ENCODE peak calls at places on chromosomes 7 and 10, in four cellular contexts. A, N, Z and O are unnamed samples.

GRCh38 chr10:118960166-118961090 is 69.1 kb upstream of the NANOS1 start:
- DNase-seq in A (no peak), N (no peak), Z (no peak), O (no peak)

GRCh38 chr7:26868841-26869505 is 4.6 kb upstream of the SKAP2 start:
- DNase-seq in A (no peak), N (no peak), Z (no peak), O (no peak)

GRCh38 chr10:20614911-20615310 is 282.2 kb downstream of the NEBL start:
- DNase-seq in A (no peak), N (no peak), Z (no peak), O (peak; percentile 23)

GRCh38 chr7:131554880-131555516 is 1.4 kb downstream of the PODXL start:
- DNase-seq in A (no peak), N (no peak), Z (no peak), O (no peak)

GRCh38 chr10:131811239-131812011 is 89.4 kb upstream of the PPP2R2D start:
- DNase-seq in A (no peak), N (no peak), Z (no peak), O (no peak)

GRCh38 chr7:82049442-82049841 is 279.6 kb upstream of the HGF start:
- DNase-seq in A (no peak), N (no peak), Z (peak; percentile 23), O (no peak)

GRCh38 chr10:11016959-11017574 is 605 bp upstream of the CELF2 start:
- DNase-seq in A (no peak), N (no peak), Z (no peak), O (no peak)

GRCh38 chr10:20418286-20418685 is 478.8 kb downstream of the NEBL start:
- DNase-seq in A (no peak), N (no peak), Z (no peak), O (no peak)

GRCh38 chr7:71497233-71497946 is 365.4 kb downstream of the GALNT17 start:
- DNase-seq in A (no peak), N (no peak), Z (no peak), O (no peak)

GRCh38 chr7:69129524-69129923 is 468.8 kb upstream of the AUTS2 start:
- DNase-seq in A (no peak), N (no peak), Z (no peak), O (no peak)

GRCh38 chr10:366186-366585 is 230.9 kb downstream of the ZMYND11 start:
- DNase-seq in A (no peak), N (no peak), Z (no peak), O (no peak)

GRCh38 chr7:95921543-95921942 is 149.2 kb downstream of the DYNC1I1 start:
- DNase-seq in A (no peak), N (no peak), Z (no peak), O (no peak)

GRCh38 chr7:76332073-76332472 is 26.7 kb downstream of the YWHAG start:
- DNase-seq in A (no peak), N (no peak), Z (no peak), O (no peak)

GRCh38 chr7:113279256-113279655 is 160.9 kb upstream of the SMIM30 start:
- DNase-seq in A (no peak), N (no peak), Z (no peak), O (no peak)

GRCh38 chr10:74151879-74152722 is 1.1 kb downstream of the ADK start:
- DNase-seq in A (no peak), N (no peak), Z (no peak), O (no peak)

GRCh38 chr10:75956624-75957023 is 525.2 kb downstream of the LRMDA start:
- DNase-seq in A (no peak), N (no peak), Z (no peak), O (no peak)

GRCh38 chr10:71185209-71185608 is 27.2 kb upstream of the UNC5B start:
- DNase-seq in A (no peak), N (no peak), Z (no peak), O (no peak)

GRCh38 chr10:120477723-120478270 is 20.8 kb downstream of the PLPP4 start:
- DNase-seq in A (no peak), N (no peak), Z (no peak), O (no peak)

GRCh38 chr7:159215053-159215452 is 70.4 kb upstream of the VIPR2 start:
- DNase-seq in A (no peak), N (no peak), Z (no peak), O (no peak)

GRCh38 chr10:79588800-79589199 is 21.9 kb upstream of the SFTPA1 start:
- DNase-seq in A (no peak), N (no peak), Z (no peak), O (no peak)

GRCh38 chr7:32250494-32251260 is 180.5 kb upstream of the PDE1C start:
- DNase-seq in A (no peak), N (no peak), Z (no peak), O (no peak)

GRCh38 chr10:100506596-100507356 is 12.9 kb downstream of the SEC31B start:
- DNase-seq in A (no peak), N (no peak), Z (no peak), O (no peak)

GRCh38 chr10:42304341-42304740 is 334.0 kb downstream of the ZNF33B start:
- DNase-seq in A (no peak), N (no peak), Z (no peak), O (no peak)

GRCh38 chr7:101119876-101120275 is 7.0 kb upstream of the SERPINE1 start:
- DNase-seq in A (no peak), N (no peak), Z (no peak), O (no peak)

GRCh38 chr10:13971586-13972475 is 358.9 kb downstream of the FRMD4A start:
- DNase-seq in A (no peak), N (no peak), Z (no peak), O (no peak)

GRCh38 chr10:75401569-75402485 is at the start of gene ZNF503:
- DNase-seq in A (peak; percentile 98), N (peak; percentile 63), Z (peak; percentile 27), O (peak; percentile 94)

GRCh38 chr7:136009488-136010079 is 32.4 kb upstream of the MTPN start:
- DNase-seq in A (peak; percentile 16), N (peak; percentile 58), Z (no peak), O (no peak)
- TF ChIP-seq CREM in A (no peak), N (no peak), Z (no peak), O (no peak)

GRCh38 chr10:104683567-104683966 is 42.5 kb downstream of the SORCS3 start:
- DNase-seq in A (no peak), N (no peak), Z (no peak), O (no peak)
- TF ChIP-seq CREM in A (no peak), N (no peak), Z (no peak), O (no peak)

DNA sequence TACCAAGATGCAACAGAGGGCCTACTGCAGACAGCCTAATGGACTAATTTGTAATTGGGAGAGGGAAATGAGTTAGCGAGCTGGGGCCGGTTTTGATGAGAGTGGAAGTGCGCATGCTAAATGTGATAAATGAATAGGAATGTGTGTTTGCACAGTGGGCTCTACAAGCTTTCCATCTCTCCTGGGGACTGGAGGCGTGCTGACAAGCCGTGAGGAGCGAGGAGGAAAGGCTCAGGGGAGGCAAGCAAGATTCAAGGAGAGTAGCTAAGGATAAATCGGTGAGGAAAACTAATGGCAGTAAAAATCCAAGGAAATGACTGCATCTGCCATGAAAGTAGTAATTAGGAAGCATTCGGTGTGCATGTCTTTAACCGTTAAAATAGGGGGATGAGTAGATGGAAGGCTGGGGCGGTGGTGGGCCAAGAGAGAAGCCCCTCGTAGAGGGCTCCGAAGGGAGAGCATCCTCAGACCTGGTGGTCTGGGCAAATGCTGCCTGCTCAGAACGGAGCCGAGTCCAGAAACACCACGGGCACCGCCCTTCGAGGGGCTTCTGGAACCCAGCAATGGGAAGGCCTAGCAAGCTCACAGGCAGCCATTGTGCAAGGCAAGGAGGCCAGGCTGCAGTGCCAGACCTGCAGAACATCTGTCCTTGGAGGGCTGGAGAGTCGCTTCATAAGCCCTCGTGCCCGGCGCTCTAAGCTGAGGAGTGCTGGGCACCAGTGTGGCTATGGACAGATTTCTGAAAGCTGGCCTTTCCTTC is 644.2 kb upstream of the GALNT17 start:
- DNase-seq in A (no peak), N (no peak), Z (no peak), O (no peak)
- TF ChIP-seq CREM in A (no peak), N (no peak), Z (no peak), O (no peak)

GRCh38 chr7:91976743-91977142 is 36.1 kb downstream of the AKAP9 start:
- DNase-seq in A (no peak), N (no peak), Z (no peak), O (no peak)
- TF ChIP-seq CREM in A (no peak), N (no peak), Z (no peak), O (no peak)

GRCh38 chr7:140650367-140650766 is 9.8 kb upstream of the DENND2A start:
- DNase-seq in A (no peak), N (no peak), Z (no peak), O (no peak)

GRCh38 chr7:140654661-140655060 is 14.0 kb upstream of the DENND2A start:
- DNase-seq in A (no peak), N (no peak), Z (no peak), O (no peak)

GRCh38 chr7:140654109-140654387 is 13.4 kb upstream of the DENND2A start:
- DNase-seq in A (no peak), N (no peak), Z (no peak), O (no peak)

GRCh38 chr7:140655511-140656408 is 15.1 kb upstream of the DENND2A start:
- DNase-seq in A (no peak), N (no peak), Z (no peak), O (no peak)

DNA sequence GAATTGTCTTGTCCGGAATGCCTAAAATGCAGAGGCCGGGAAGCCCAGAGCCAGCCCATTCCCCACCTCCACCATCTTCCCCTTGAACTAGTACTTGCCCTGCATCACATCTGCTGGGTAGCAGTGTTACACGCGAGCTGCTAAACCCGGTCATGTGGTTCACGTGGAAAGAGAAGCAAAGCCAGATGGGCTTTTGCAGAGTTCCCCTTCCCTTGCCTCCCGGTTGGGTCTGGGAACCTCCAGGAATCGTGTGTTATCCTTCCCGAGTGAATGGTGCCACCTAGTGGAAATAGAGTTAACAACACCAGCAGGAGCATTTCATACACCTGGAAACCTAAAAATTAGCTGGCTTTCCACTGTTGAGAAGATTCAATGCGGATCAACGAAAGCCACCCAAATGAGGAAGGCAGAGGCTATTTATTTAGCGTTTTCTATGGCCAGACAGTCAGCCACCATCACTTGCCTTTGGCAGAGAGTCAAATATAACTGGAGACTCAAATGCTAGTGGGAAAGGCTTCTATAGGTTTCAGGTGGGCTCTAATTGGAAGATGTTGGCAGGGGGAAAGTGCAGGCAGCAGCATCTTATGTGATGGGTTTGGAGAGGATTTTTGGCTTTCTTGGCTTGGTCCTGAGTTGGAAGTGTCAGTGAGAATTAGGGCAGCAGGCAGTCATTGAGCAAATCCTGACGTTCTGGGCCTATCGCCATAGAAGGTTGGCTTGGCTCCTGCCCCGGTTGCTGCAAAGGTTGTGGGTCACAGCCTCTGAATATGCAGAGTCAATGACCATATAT is 12.9 kb upstream of the DENND2A start:
- DNase-seq in A (peak; percentile 61), N (peak; percentile 81), Z (no peak), O (peak; percentile 66)
- TF ChIP-seq CREM in A (no peak), N (no peak), Z (no peak), O (no peak)